ENCODE peak calls at places on chromosome 11, in nine cellular contexts. L, V, I, X, A, N, R, G and Q are unnamed samples.

GRCh38 chr11:31813242-31813960 is 2.3 kb upstream of the PAX6 start:
- DNase-seq in V (peak), X (no peak), G (no peak), L (no peak), R (peak), I (no peak), N (peak), A (no peak), Q (peak)

GRCh38 chr11:126398721-126399120 is 43.2 kb downstream of the ST3GAL4 start:
- DNase-seq in G (no peak), I (no peak), V (no peak), X (no peak), A (no peak), R (no peak), L (no peak), N (no peak), Q (no peak)

GRCh38 chr11:9973921-9974320 is 310.0 kb downstream of the SWAP70 start:
- DNase-seq in G (no peak), V (no peak), A (no peak), R (no peak), N (no peak), L (no peak), I (no peak), X (no peak), Q (no peak)

GRCh38 chr11:22192289-22192641 is 620 bp upstream of the ANO5 start:
- DNase-seq in V (peak), G (no peak), A (no peak), L (no peak), X (no peak), R (no peak), I (no peak), N (peak), Q (no peak)

GRCh38 chr11:102467080-102467708 is 14.6 kb upstream of the TMEM123 start:
- DNase-seq in V (no peak), L (no peak), X (no peak), A (no peak), G (no peak), N (no peak), R (no peak), I (no peak), Q (no peak)

GRCh38 chr11:7254731-7255291 is 3.1 kb downstream of the SYT9 start:
- DNase-seq in V (no peak), I (no peak), X (no peak), A (no peak), N (no peak), R (no peak), L (no peak), G (no peak), Q (no peak)

GRCh38 chr11:26741036-26741435 is 19.2 kb upstream of the SLC5A12 start:
- DNase-seq in G (no peak), R (no peak), N (no peak), X (no peak), A (peak), I (no peak), L (no peak), V (no peak), Q (no peak)

GRCh38 chr11:43515090-43515489 is 156.4 kb downstream of the TTC17 start:
- DNase-seq in N (peak), L (no peak), R (no peak), A (no peak), I (no peak), X (no peak), V (peak), G (no peak), Q (no peak)

GRCh38 chr11:13386567-13386966 is 76.5 kb downstream of the BTBD10 start:
- DNase-seq in L (no peak), I (no peak), R (no peak), V (no peak), N (peak), X (no peak), A (no peak), G (no peak), Q (no peak)

GRCh38 chr11:64007160-64007628 is 21.0 kb downstream of the OTUB1 start:
- DNase-seq in G (no peak), I (no peak), X (peak), L (no peak), R (no peak), V (peak), A (no peak), N (peak), Q (no peak)

GRCh38 chr11:438101-438844 is 3.5 kb downstream of the ANO9 start:
- DNase-seq in A (no peak), I (no peak), R (no peak), N (no peak), G (no peak), L (no peak), V (no peak), X (peak), Q (no peak)

GRCh38 chr11:109317726-109318125 is 104.3 kb upstream of the C11orf87 start:
- DNase-seq in R (no peak), L (no peak), I (no peak), V (no peak), A (no peak), G (no peak), X (no peak), N (no peak), Q (no peak)

GRCh38 chr11:69498614-69499175 is 17.2 kb downstream of the LINC01488 start:
- DNase-seq in X (no peak), N (no peak), A (no peak), I (no peak), V (no peak), L (no peak), G (no peak), R (no peak), Q (no peak)

GRCh38 chr11:35953081-35953480 is 9.2 kb downstream of the LDLRAD3 start:
- DNase-seq in I (no peak), G (no peak), N (no peak), L (no peak), X (peak), A (no peak), R (peak), V (no peak), Q (peak)

GRCh38 chr11:104918113-104918824 is 20.0 kb upstream of the CASP12 start:
- DNase-seq in V (no peak), X (no peak), R (no peak), N (no peak), G (no peak), I (no peak), A (no peak), L (peak), Q (no peak)

GRCh38 chr11:2215561-2216399 is 44.2 kb upstream of the TH start:
- DNase-seq in N (no peak), L (no peak), I (no peak), R (no peak), V (no peak), X (peak), A (no peak), G (no peak), Q (no peak)

GRCh38 chr11:134584706-134585445 is 172.8 kb upstream of the B3GAT1 start:
- DNase-seq in R (peak), A (no peak), N (no peak), X (no peak), L (no peak), I (no peak), V (no peak), G (no peak), Q (no peak)

GRCh38 chr11:65147352-65148075 is 13.2 kb upstream of the SYVN1 start:
- DNase-seq in L (no peak), N (no peak), I (no peak), A (no peak), X (no peak), R (no peak), V (no peak), G (no peak), Q (no peak)

GRCh38 chr11:33965032-33965431 is 73.2 kb upstream of the LMO2 start:
- DNase-seq in A (no peak), I (no peak), R (no peak), N (no peak), G (no peak), X (no peak), L (no peak), V (no peak), Q (no peak)

GRCh38 chr11:67033661-67034166 is 10.8 kb downstream of the SYT12 start:
- DNase-seq in N (no peak), G (no peak), R (peak), X (no peak), A (no peak), I (no peak), V (no peak), L (peak), Q (peak)

GRCh38 chr11:118415739-118416068 is 14.3 kb downstream of the ATP5MG start:
- DNase-seq in L (peak), R (no peak), X (no peak), V (peak), G (no peak), I (no peak), N (no peak), A (peak), Q (no peak)

GRCh38 chr11:130718118-130718517 is 198.2 kb downstream of the SNX19 start:
- DNase-seq in A (no peak), N (no peak), I (no peak), L (no peak), R (no peak), X (no peak), G (no peak), V (no peak), Q (no peak)

GRCh38 chr11:35651263-35651662 is 11.3 kb upstream of the TRIM44 start:
- DNase-seq in A (no peak), N (no peak), V (no peak), I (no peak), X (no peak), L (no peak), G (no peak), R (no peak), Q (no peak)

GRCh38 chr11:94719864-94720263 is 48.3 kb upstream of the AMOTL1 start:
- DNase-seq in V (no peak), L (no peak), X (no peak), R (no peak), A (no peak), I (no peak), N (no peak), G (no peak), Q (no peak)

GRCh38 chr11:12526789-12527188 is 147.4 kb upstream of the TEAD1 start:
- DNase-seq in A (no peak), L (no peak), X (no peak), R (no peak), I (no peak), V (no peak), N (peak), G (no peak), Q (no peak)

GRCh38 chr11:68099474-68100405 is 21.4 kb downstream of the CHKA start:
- DNase-seq in N (peak), L (no peak), A (peak), I (peak), R (no peak), X (peak), V (peak), G (no peak), Q (peak)

GRCh38 chr11:84543367-84544159 is 1083.6 kb downstream of the DLG2 start:
- DNase-seq in X (no peak), N (peak), G (no peak), A (peak), R (no peak), I (no peak), V (peak), L (no peak), Q (no peak)

GRCh38 chr11:77213029-77213579 is 85.1 kb downstream of the MYO7A start:
- DNase-seq in V (no peak), X (no peak), R (no peak), N (no peak), L (no peak), I (no peak), G (no peak), A (no peak), Q (no peak)

GRCh38 chr11:614583-615452 is 932 bp downstream of the IRF7 start:
- DNase-seq in V (no peak), L (no peak), N (no peak), G (no peak), I (no peak), R (no peak), X (peak), A (no peak), Q (no peak)